ENCODE peak calls at places on chromosomes 4 and X, in ten cellular contexts. I is GM20000; Q is astrocyte of the cerebellum; H is anterior cingulate cortex; K is M059J; D is amniotic stem cell; G is GM06990; N is iris pigment epithelial cell; U is stimulated activated naive CD8-positive, alpha-beta T cell treated with anti-CD3 and anti-CD28 coated beads, Interleukin-15, amount 100 ng/mL, for 72 hours; T is progenitor cell of endocrine pancreas. W is an unnamed sample.

GRCh38 chrX:108122748-108123147 is 31.2 kb downstream of the ATG4A start:
- DNase-seq in I (no peak), Q (peak), H (no peak), K (peak), D (no peak), G (no peak), N (peak), U (no peak), T (no peak), W (no peak)

GRCh38 chr4:108943971-108944370 is 181.1 kb upstream of the ETNPPL start:
- DNase-seq in I (no peak), Q (no peak), H (no peak), K (no peak), D (no peak), G (no peak), N (no peak), U (no peak), T (no peak), W (no peak)

GRCh38 chrX:28205905-28206304 is 224.7 kb upstream of the DCAF8L1 start:
- DNase-seq in I (no peak), Q (no peak), H (no peak), K (no peak), D (no peak), G (no peak), N (no peak), U (no peak), T (no peak), W (no peak)

GRCh38 chr4:40423735-40424134 is 88.6 kb downstream of the CHRNA9 start:
- DNase-seq in I (no peak), Q (no peak), H (no peak), K (peak), D (no peak), G (no peak), N (peak), U (no peak), T (no peak), W (no peak)

GRCh38 chr4:103498161-103499070 is 221.4 kb downstream of the TACR3 start:
- DNase-seq in I (peak), Q (peak), H (no peak), K (peak), D (peak), G (peak), N (peak), U (peak), T (no peak), W (peak)

GRCh38 chr4:145507636-145508035 is 26.0 kb downstream of the SMAD1 start:
- DNase-seq in I (no peak), Q (no peak), H (no peak), K (peak), D (no peak), G (no peak), N (peak), U (no peak), T (no peak), W (no peak)

GRCh38 chr4:25030283-25031076 is at the start of gene LGI2:
- DNase-seq in I (peak), Q (no peak), H (peak), K (no peak), D (no peak), G (no peak), N (no peak), U (no peak), T (peak), W (no peak)

GRCh38 chr4:184056877-184057276 is 151.8 kb downstream of the STOX2 start:
- DNase-seq in I (no peak), Q (no peak), H (no peak), K (no peak), D (no peak), G (no peak), N (no peak), U (no peak), T (no peak), W (no peak)

GRCh38 chr4:114180481-114180880 is 201.0 kb upstream of the ARSJ start:
- DNase-seq in I (no peak), Q (peak), H (no peak), K (peak), D (peak), G (no peak), N (peak), U (peak), T (no peak), W (peak)

GRCh38 chrX:149074429-149074828 is 430.7 kb downstream of the IDS start:
- DNase-seq in I (peak), Q (no peak), H (no peak), K (peak), D (no peak), G (peak), N (no peak), U (peak), T (no peak), W (no peak)

GRCh38 chr4:83208371-83208770 is 76.2 kb downstream of the COQ2 start:
- DNase-seq in I (no peak), Q (no peak), H (no peak), K (no peak), D (no peak), G (no peak), N (no peak), U (no peak), T (no peak), W (no peak)

GRCh38 chr4:187767158-187767557 is 228.4 kb upstream of the ZFP42 start:
- DNase-seq in I (no peak), Q (no peak), H (no peak), K (no peak), D (no peak), G (no peak), N (no peak), U (no peak), T (no peak), W (no peak)

GRCh38 chrX:21800344-21800770 is 39.1 kb upstream of the MBTPS2 start:
- DNase-seq in I (no peak), Q (peak), H (no peak), K (peak), D (no peak), G (no peak), N (peak), U (no peak), T (no peak), W (no peak)

GRCh38 chr4:73763877-73764276 is 23.5 kb downstream of the CXCL8 start:
- DNase-seq in I (no peak), Q (no peak), H (no peak), K (no peak), D (no peak), G (no peak), N (no peak), U (no peak), T (no peak), W (no peak)

GRCh38 chrX:43661521-43662240 is 5.6 kb downstream of the MAOA start:
- DNase-seq in I (no peak), Q (peak), H (no peak), K (no peak), D (no peak), G (no peak), N (peak), U (no peak), T (no peak), W (no peak)

GRCh38 chr4:87073187-87073569 is 138.4 kb downstream of the AFF1 start:
- DNase-seq in I (no peak), Q (no peak), H (no peak), K (no peak), D (no peak), G (no peak), N (no peak), U (no peak), T (no peak), W (no peak)

GRCh38 chr4:98939446-98939845 is 10.5 kb upstream of the EIF4E start:
- DNase-seq in I (no peak), Q (no peak), H (no peak), K (no peak), D (no peak), G (no peak), N (no peak), U (no peak), T (no peak), W (no peak)

GRCh38 chr4:7298601-7299000 is 106.3 kb downstream of the SORCS2 start:
- DNase-seq in I (no peak), Q (no peak), H (no peak), K (no peak), D (no peak), G (no peak), N (no peak), U (no peak), T (no peak), W (no peak)

GRCh38 chr4:111883557-111883999 is 261.7 kb upstream of the FAM241A start:
- DNase-seq in I (no peak), Q (no peak), H (no peak), K (peak), D (no peak), G (no peak), N (peak), U (no peak), T (no peak), W (no peak)

GRCh38 chr4:88283661-88284377 is 542 bp downstream of the PPM1K start:
- DNase-seq in I (peak), Q (peak), H (peak), K (peak), D (peak), G (peak), N (peak), U (peak), T (peak), W (no peak)

GRCh38 chrX:110667706-110668105 is 127.9 kb downstream of the CHRDL1 start:
- DNase-seq in I (no peak), Q (no peak), H (no peak), K (no peak), D (no peak), G (no peak), N (no peak), U (no peak), T (no peak), W (no peak)

GRCh38 chrX:103276581-103277002 is at the start of gene TCEAL5:
- DNase-seq in I (no peak), Q (no peak), H (peak), K (peak), D (no peak), G (no peak), N (no peak), U (no peak), T (no peak), W (no peak)

GRCh38 chr4:183757105-183757504 is 98.0 kb downstream of the TRAPPC11 start:
- DNase-seq in I (no peak), Q (peak), H (no peak), K (peak), D (no peak), G (no peak), N (no peak), U (no peak), T (no peak), W (no peak)

GRCh38 chrX:114584434-114584943 is 603 bp downstream of the HTR2C start:
- DNase-seq in I (no peak), Q (no peak), H (no peak), K (no peak), D (no peak), G (no peak), N (no peak), U (no peak), T (peak), W (no peak)

GRCh38 chrX:12548746-12549145 is 242.5 kb upstream of the PRPS2 start:
- DNase-seq in I (peak), Q (no peak), H (no peak), K (peak), D (no peak), G (no peak), N (peak), U (no peak), T (peak), W (no peak)

GRCh38 chr4:121932212-121932974 is 19.5 kb downstream of the TRPC3 start:
- DNase-seq in I (no peak), Q (no peak), H (no peak), K (no peak), D (no peak), G (peak), N (no peak), U (no peak), T (no peak), W (no peak)

GRCh38 chr4:145907827-145908226 is 30.8 kb downstream of the ZNF827 start:
- DNase-seq in I (no peak), Q (no peak), H (no peak), K (no peak), D (no peak), G (no peak), N (peak), U (no peak), T (no peak), W (no peak)

GRCh38 chr4:52711271-52711670 is 40.0 kb downstream of the ERVMER34-1 start:
- DNase-seq in I (no peak), Q (no peak), H (no peak), K (no peak), D (no peak), G (no peak), N (no peak), U (no peak), T (no peak), W (no peak)

GRCh38 chr4:2803624-2804448 is 11.0 kb downstream of the SH3BP2 start:
- DNase-seq in I (no peak), Q (no peak), H (no peak), K (peak), D (no peak), G (no peak), N (no peak), U (no peak), T (no peak), W (no peak)

GRCh38 chr4:83932996-83933395 is 397.1 kb downstream of the GPAT3 start:
- DNase-seq in I (no peak), Q (no peak), H (no peak), K (no peak), D (no peak), G (no peak), N (no peak), U (no peak), T (no peak), W (no peak)

GRCh38 chr4:70715097-70715496 is 6.7 kb upstream of the RUFY3 start:
- DNase-seq in I (no peak), Q (no peak), H (no peak), K (no peak), D (no peak), G (no peak), N (peak), U (peak), T (no peak), W (no peak)

GRCh38 chr4:127479031-127479622 is 153.6 kb upstream of the INTU start:
- DNase-seq in I (peak), Q (peak), H (no peak), K (peak), D (peak), G (no peak), N (peak), U (no peak), T (no peak), W (no peak)

GRCh38 chr4:153912296-153912695 is 123.4 kb upstream of the SFRP2 start:
- DNase-seq in I (no peak), Q (no peak), H (no peak), K (no peak), D (no peak), G (no peak), N (no peak), U (no peak), T (no peak), W (no peak)

GRCh38 chr4:26020896-26021295 is 106.9 kb downstream of the SMIM20 start:
- DNase-seq in I (no peak), Q (peak), H (no peak), K (peak), D (no peak), G (no peak), N (peak), U (no peak), T (no peak), W (no peak)

GRCh38 chrX:108223606-108224005 is 132.0 kb downstream of the ATG4A start:
- DNase-seq in I (no peak), Q (no peak), H (no peak), K (no peak), D (no peak), G (no peak), N (no peak), U (no peak), T (no peak), W (no peak)

GRCh38 chr4:74757136-74757535 is 37.2 kb downstream of the BTC start:
- DNase-seq in I (no peak), Q (no peak), H (no peak), K (no peak), D (no peak), G (no peak), N (no peak), U (no peak), T (no peak), W (no peak)

GRCh38 chrX:15664487-15665444 is at the start of gene CLTRN:
- DNase-seq in I (no peak), Q (no peak), H (no peak), K (peak), D (no peak), G (no peak), N (peak), U (no peak), T (no peak), W (no peak)

GRCh38 chr4:71814433-71814832 is 30.6 kb upstream of the GC start:
- DNase-seq in I (no peak), Q (no peak), H (no peak), K (no peak), D (no peak), G (no peak), N (no peak), U (no peak), T (no peak), W (no peak)